ENCODE peak calls at places on chromosomes 3 and 15, in ten cellular contexts. One of them, this sample, is unnamed.

GRCh38 chr3:168885028-168885427 is 778.5 kb downstream of the MECOM start:
- DNase-seq in B cell: no peak
- DNase-seq in naive thymus-derived CD8-positive, alpha-beta T cell: no peak
- DNase-seq in GM12892: no peak
- DNase-seq in T-cell: no peak
- DNase-seq in AG04450: peak
- DNase-seq in activated T-cell treated with anti-CD3 and anti-CD28 coated beads for 24 hours: no peak
- DNase-seq in Daoy: peak
- DNase-seq in T-helper 17 cell: no peak
- DNase-seq in left ventricle myocardium superior: no peak
- DNase-seq in this sample: no peak

GRCh38 chr3:77052733-77053680 is 13.1 kb downstream of the ROBO2 start:
- DNase-seq in B cell: no peak
- DNase-seq in naive thymus-derived CD8-positive, alpha-beta T cell: no peak
- DNase-seq in GM12892: no peak
- DNase-seq in T-cell: no peak
- DNase-seq in AG04450: no peak
- DNase-seq in activated T-cell treated with anti-CD3 and anti-CD28 coated beads for 24 hours: no peak
- DNase-seq in Daoy: no peak
- DNase-seq in T-helper 17 cell: no peak
- DNase-seq in left ventricle myocardium superior: no peak
- DNase-seq in this sample: no peak

GRCh38 chr3:134392336-134392983 is 18.2 kb upstream of the AMOTL2 start:
- DNase-seq in B cell: no peak
- DNase-seq in naive thymus-derived CD8-positive, alpha-beta T cell: no peak
- DNase-seq in GM12892: no peak
- DNase-seq in T-cell: no peak
- DNase-seq in AG04450: no peak
- DNase-seq in activated T-cell treated with anti-CD3 and anti-CD28 coated beads for 24 hours: no peak
- DNase-seq in Daoy: no peak
- DNase-seq in T-helper 17 cell: no peak
- DNase-seq in left ventricle myocardium superior: no peak
- DNase-seq in this sample: no peak

GRCh38 chr15:84832446-84833040 is 15.4 kb downstream of the ALPK3 start:
- DNase-seq in B cell: no peak
- DNase-seq in naive thymus-derived CD8-positive, alpha-beta T cell: no peak
- DNase-seq in GM12892: no peak
- DNase-seq in T-cell: no peak
- DNase-seq in AG04450: no peak
- DNase-seq in activated T-cell treated with anti-CD3 and anti-CD28 coated beads for 24 hours: no peak
- DNase-seq in Daoy: no peak
- DNase-seq in T-helper 17 cell: no peak
- DNase-seq in left ventricle myocardium superior: no peak
- DNase-seq in this sample: no peak

GRCh38 chr15:73575636-73576247 is 57.4 kb downstream of the NPTN start:
- DNase-seq in B cell: no peak
- DNase-seq in naive thymus-derived CD8-positive, alpha-beta T cell: no peak
- DNase-seq in GM12892: no peak
- DNase-seq in T-cell: no peak
- DNase-seq in AG04450: no peak
- DNase-seq in activated T-cell treated with anti-CD3 and anti-CD28 coated beads for 24 hours: no peak
- DNase-seq in Daoy: peak
- DNase-seq in T-helper 17 cell: no peak
- DNase-seq in left ventricle myocardium superior: peak
- DNase-seq in this sample: no peak

GRCh38 chr3:194407423-194407822 is 8.4 kb upstream of the GP5 start:
- DNase-seq in B cell: no peak
- DNase-seq in naive thymus-derived CD8-positive, alpha-beta T cell: no peak
- DNase-seq in GM12892: no peak
- DNase-seq in T-cell: no peak
- DNase-seq in AG04450: peak
- DNase-seq in activated T-cell treated with anti-CD3 and anti-CD28 coated beads for 24 hours: no peak
- DNase-seq in Daoy: no peak
- DNase-seq in T-helper 17 cell: no peak
- DNase-seq in left ventricle myocardium superior: no peak
- DNase-seq in this sample: peak

GRCh38 chr15:45203182-45203581 is 15.4 kb upstream of the SHF start:
- DNase-seq in B cell: no peak
- DNase-seq in naive thymus-derived CD8-positive, alpha-beta T cell: no peak
- DNase-seq in GM12892: no peak
- DNase-seq in T-cell: no peak
- DNase-seq in AG04450: no peak
- DNase-seq in activated T-cell treated with anti-CD3 and anti-CD28 coated beads for 24 hours: no peak
- DNase-seq in Daoy: no peak
- DNase-seq in T-helper 17 cell: no peak
- DNase-seq in left ventricle myocardium superior: peak
- DNase-seq in this sample: no peak

GRCh38 chr15:66515901-66516322 is 10.8 kb downstream of the ZWILCH start:
- DNase-seq in B cell: no peak
- DNase-seq in naive thymus-derived CD8-positive, alpha-beta T cell: no peak
- DNase-seq in GM12892: no peak
- DNase-seq in T-cell: no peak
- DNase-seq in AG04450: no peak
- DNase-seq in activated T-cell treated with anti-CD3 and anti-CD28 coated beads for 24 hours: no peak
- DNase-seq in Daoy: peak
- DNase-seq in T-helper 17 cell: no peak
- DNase-seq in left ventricle myocardium superior: no peak
- DNase-seq in this sample: no peak

GRCh38 chr3:16084887-16085286 is 89.6 kb upstream of the GALNT15 start:
- DNase-seq in B cell: no peak
- DNase-seq in naive thymus-derived CD8-positive, alpha-beta T cell: no peak
- DNase-seq in GM12892: no peak
- DNase-seq in T-cell: no peak
- DNase-seq in AG04450: no peak
- DNase-seq in activated T-cell treated with anti-CD3 and anti-CD28 coated beads for 24 hours: no peak
- DNase-seq in Daoy: no peak
- DNase-seq in T-helper 17 cell: no peak
- DNase-seq in left ventricle myocardium superior: no peak
- DNase-seq in this sample: no peak

GRCh38 chr3:47301456-47301855 is 18.7 kb downstream of the KLHL18 start:
- DNase-seq in B cell: no peak
- DNase-seq in naive thymus-derived CD8-positive, alpha-beta T cell: no peak
- DNase-seq in GM12892: no peak
- DNase-seq in T-cell: no peak
- DNase-seq in AG04450: no peak
- DNase-seq in activated T-cell treated with anti-CD3 and anti-CD28 coated beads for 24 hours: no peak
- DNase-seq in Daoy: no peak
- DNase-seq in T-helper 17 cell: no peak
- DNase-seq in left ventricle myocardium superior: no peak
- DNase-seq in this sample: no peak

GRCh38 chr3:120093119-120093922 is 926 bp downstream of the GSK3B start:
- DNase-seq in B cell: peak
- DNase-seq in naive thymus-derived CD8-positive, alpha-beta T cell: no peak
- DNase-seq in GM12892: no peak
- DNase-seq in T-cell: no peak
- DNase-seq in AG04450: peak
- DNase-seq in activated T-cell treated with anti-CD3 and anti-CD28 coated beads for 24 hours: no peak
- DNase-seq in Daoy: peak
- DNase-seq in T-helper 17 cell: no peak
- DNase-seq in left ventricle myocardium superior: no peak
- DNase-seq in this sample: no peak

GRCh38 chr15:63918317-63918672 is 84.5 kb upstream of the HERC1 start:
- DNase-seq in B cell: no peak
- DNase-seq in naive thymus-derived CD8-positive, alpha-beta T cell: no peak
- DNase-seq in GM12892: no peak
- DNase-seq in T-cell: no peak
- DNase-seq in AG04450: no peak
- DNase-seq in activated T-cell treated with anti-CD3 and anti-CD28 coated beads for 24 hours: no peak
- DNase-seq in Daoy: no peak
- DNase-seq in T-helper 17 cell: no peak
- DNase-seq in left ventricle myocardium superior: no peak
- DNase-seq in this sample: no peak

GRCh38 chr15:33191641-33192040 is 2.9 kb downstream of the FMN1 start:
- DNase-seq in B cell: no peak
- DNase-seq in naive thymus-derived CD8-positive, alpha-beta T cell: no peak
- DNase-seq in GM12892: no peak
- DNase-seq in T-cell: no peak
- DNase-seq in AG04450: no peak
- DNase-seq in activated T-cell treated with anti-CD3 and anti-CD28 coated beads for 24 hours: no peak
- DNase-seq in Daoy: no peak
- DNase-seq in T-helper 17 cell: no peak
- DNase-seq in left ventricle myocardium superior: no peak
- DNase-seq in this sample: no peak

GRCh38 chr3:134034005-134034785 is 4.5 kb upstream of the SLCO2A1 start:
- DNase-seq in B cell: no peak
- DNase-seq in naive thymus-derived CD8-positive, alpha-beta T cell: no peak
- DNase-seq in GM12892: no peak
- DNase-seq in T-cell: no peak
- DNase-seq in AG04450: peak
- DNase-seq in activated T-cell treated with anti-CD3 and anti-CD28 coated beads for 24 hours: no peak
- DNase-seq in Daoy: no peak
- DNase-seq in T-helper 17 cell: no peak
- DNase-seq in left ventricle myocardium superior: no peak
- DNase-seq in this sample: no peak

GRCh38 chr3:192850501-192850981 is 67.1 kb downstream of the MB21D2 start:
- DNase-seq in B cell: no peak
- DNase-seq in naive thymus-derived CD8-positive, alpha-beta T cell: no peak
- DNase-seq in GM12892: no peak
- DNase-seq in T-cell: no peak
- DNase-seq in AG04450: no peak
- DNase-seq in activated T-cell treated with anti-CD3 and anti-CD28 coated beads for 24 hours: peak
- DNase-seq in Daoy: peak
- DNase-seq in T-helper 17 cell: no peak
- DNase-seq in left ventricle myocardium superior: no peak
- DNase-seq in this sample: peak

GRCh38 chr3:16504242-16504641 is 9.3 kb downstream of the RFTN1 start:
- DNase-seq in B cell: no peak
- DNase-seq in naive thymus-derived CD8-positive, alpha-beta T cell: no peak
- DNase-seq in GM12892: peak
- DNase-seq in T-cell: no peak
- DNase-seq in AG04450: no peak
- DNase-seq in activated T-cell treated with anti-CD3 and anti-CD28 coated beads for 24 hours: no peak
- DNase-seq in Daoy: no peak
- DNase-seq in T-helper 17 cell: no peak
- DNase-seq in left ventricle myocardium superior: no peak
- DNase-seq in this sample: no peak

GRCh38 chr3:124351430-124352142 is 359.7 kb upstream of the ROPN1 start:
- DNase-seq in B cell: no peak
- DNase-seq in naive thymus-derived CD8-positive, alpha-beta T cell: no peak
- DNase-seq in GM12892: no peak
- DNase-seq in T-cell: no peak
- DNase-seq in AG04450: peak
- DNase-seq in activated T-cell treated with anti-CD3 and anti-CD28 coated beads for 24 hours: no peak
- DNase-seq in Daoy: peak
- DNase-seq in T-helper 17 cell: no peak
- DNase-seq in left ventricle myocardium superior: no peak
- DNase-seq in this sample: peak

GRCh38 chr3:8871306-8871705 is 92.0 kb downstream of the RAD18 start:
- DNase-seq in B cell: no peak
- DNase-seq in naive thymus-derived CD8-positive, alpha-beta T cell: no peak
- DNase-seq in GM12892: no peak
- DNase-seq in T-cell: no peak
- DNase-seq in AG04450: no peak
- DNase-seq in activated T-cell treated with anti-CD3 and anti-CD28 coated beads for 24 hours: no peak
- DNase-seq in Daoy: no peak
- DNase-seq in T-helper 17 cell: no peak
- DNase-seq in left ventricle myocardium superior: no peak
- DNase-seq in this sample: no peak

GRCh38 chr15:78599189-78599588 is 21.6 kb downstream of the CHRNA3 start:
- DNase-seq in B cell: no peak
- DNase-seq in naive thymus-derived CD8-positive, alpha-beta T cell: no peak
- DNase-seq in GM12892: no peak
- DNase-seq in T-cell: no peak
- DNase-seq in AG04450: no peak
- DNase-seq in activated T-cell treated with anti-CD3 and anti-CD28 coated beads for 24 hours: no peak
- DNase-seq in Daoy: no peak
- DNase-seq in T-helper 17 cell: no peak
- DNase-seq in left ventricle myocardium superior: no peak
- DNase-seq in this sample: no peak

GRCh38 chr15:74453925-74454763 is 6.8 kb downstream of the UBL7 start:
- DNase-seq in B cell: no peak
- DNase-seq in naive thymus-derived CD8-positive, alpha-beta T cell: no peak
- DNase-seq in GM12892: no peak
- DNase-seq in T-cell: no peak
- DNase-seq in AG04450: no peak
- DNase-seq in activated T-cell treated with anti-CD3 and anti-CD28 coated beads for 24 hours: no peak
- DNase-seq in Daoy: peak
- DNase-seq in T-helper 17 cell: no peak
- DNase-seq in left ventricle myocardium superior: no peak
- DNase-seq in this sample: peak

GRCh38 chr3:134711284-134711683 is 60.5 kb upstream of the KY start:
- DNase-seq in B cell: no peak
- DNase-seq in naive thymus-derived CD8-positive, alpha-beta T cell: no peak
- DNase-seq in GM12892: no peak
- DNase-seq in T-cell: no peak
- DNase-seq in AG04450: no peak
- DNase-seq in activated T-cell treated with anti-CD3 and anti-CD28 coated beads for 24 hours: no peak
- DNase-seq in Daoy: peak
- DNase-seq in T-helper 17 cell: no peak
- DNase-seq in left ventricle myocardium superior: no peak
- DNase-seq in this sample: no peak

GRCh38 chr15:75030023-75030413 is 6.6 kb downstream of the PPCDC start:
- DNase-seq in B cell: no peak
- DNase-seq in naive thymus-derived CD8-positive, alpha-beta T cell: no peak
- DNase-seq in GM12892: no peak
- DNase-seq in T-cell: no peak
- DNase-seq in AG04450: no peak
- DNase-seq in activated T-cell treated with anti-CD3 and anti-CD28 coated beads for 24 hours: no peak
- DNase-seq in Daoy: peak
- DNase-seq in T-helper 17 cell: no peak
- DNase-seq in left ventricle myocardium superior: no peak
- DNase-seq in this sample: no peak

GRCh38 chr3:16604887-16605602 is at the start of gene DAZL:
- DNase-seq in B cell: no peak
- DNase-seq in naive thymus-derived CD8-positive, alpha-beta T cell: no peak
- DNase-seq in GM12892: no peak
- DNase-seq in T-cell: no peak
- DNase-seq in AG04450: no peak
- DNase-seq in activated T-cell treated with anti-CD3 and anti-CD28 coated beads for 24 hours: no peak
- DNase-seq in Daoy: no peak
- DNase-seq in T-helper 17 cell: no peak
- DNase-seq in left ventricle myocardium superior: no peak
- DNase-seq in this sample: no peak

GRCh38 chr3:3806092-3806491 is 6.9 kb downstream of the LRRN1 start:
- DNase-seq in B cell: no peak
- DNase-seq in naive thymus-derived CD8-positive, alpha-beta T cell: no peak
- DNase-seq in GM12892: no peak
- DNase-seq in T-cell: no peak
- DNase-seq in AG04450: no peak
- DNase-seq in activated T-cell treated with anti-CD3 and anti-CD28 coated beads for 24 hours: no peak
- DNase-seq in Daoy: no peak
- DNase-seq in T-helper 17 cell: no peak
- DNase-seq in left ventricle myocardium superior: no peak
- DNase-seq in this sample: no peak

GRCh38 chr3:126126292-126126691 is 42.4 kb upstream of the SLC41A3 start:
- DNase-seq in B cell: no peak
- DNase-seq in naive thymus-derived CD8-positive, alpha-beta T cell: peak
- DNase-seq in GM12892: no peak
- DNase-seq in T-cell: no peak
- DNase-seq in AG04450: no peak
- DNase-seq in activated T-cell treated with anti-CD3 and anti-CD28 coated beads for 24 hours: no peak
- DNase-seq in Daoy: no peak
- DNase-seq in T-helper 17 cell: no peak
- DNase-seq in left ventricle myocardium superior: peak
- DNase-seq in this sample: peak

GRCh38 chr3:62142280-62142679 is 231.1 kb downstream of the FEZF2 start:
- DNase-seq in B cell: no peak
- DNase-seq in naive thymus-derived CD8-positive, alpha-beta T cell: no peak
- DNase-seq in GM12892: no peak
- DNase-seq in T-cell: no peak
- DNase-seq in AG04450: no peak
- DNase-seq in activated T-cell treated with anti-CD3 and anti-CD28 coated beads for 24 hours: no peak
- DNase-seq in Daoy: no peak
- DNase-seq in T-helper 17 cell: no peak
- DNase-seq in left ventricle myocardium superior: no peak
- DNase-seq in this sample: no peak

GRCh38 chr15:31285772-31286261 is 40.8 kb upstream of the KLF13 start:
- DNase-seq in B cell: no peak
- DNase-seq in naive thymus-derived CD8-positive, alpha-beta T cell: no peak
- DNase-seq in GM12892: no peak
- DNase-seq in T-cell: no peak
- DNase-seq in AG04450: no peak
- DNase-seq in activated T-cell treated with anti-CD3 and anti-CD28 coated beads for 24 hours: no peak
- DNase-seq in Daoy: no peak
- DNase-seq in T-helper 17 cell: no peak
- DNase-seq in left ventricle myocardium superior: no peak
- DNase-seq in this sample: no peak

GRCh38 chr3:12648384-12648959 is 15.4 kb downstream of the RAF1 start:
- DNase-seq in B cell: no peak
- DNase-seq in naive thymus-derived CD8-positive, alpha-beta T cell: no peak
- DNase-seq in GM12892: no peak
- DNase-seq in T-cell: no peak
- DNase-seq in AG04450: no peak
- DNase-seq in activated T-cell treated with anti-CD3 and anti-CD28 coated beads for 24 hours: no peak
- DNase-seq in Daoy: no peak
- DNase-seq in T-helper 17 cell: no peak
- DNase-seq in left ventricle myocardium superior: no peak
- DNase-seq in this sample: no peak